ENCODE peak calls at places on chromosomes 4 and X, in nine cellular contexts. K is effector memory CD4-positive, alpha-beta T cell; E is neuronal stem cell; N is left lung; J is IMR-90; X is psoas muscle; Z is GM23248; U is thoracic aorta; S is right lobe of liver. V is an unnamed sample.
A peak's percentile ranks its signal among the peaks of the same experiment; 100 is the strongest.

GRCh38 chr4:93232883-93233282 is 595.7 kb upstream of the ATOH1 start:
- DNase-seq in K (no peak), E (no peak), N (no peak), J (no peak), X (no peak), Z (no peak), U (no peak), S (no peak), V (no peak)

GRCh38 chr4:16226816-16227461 is 668 bp upstream of the TAPT1 start:
- DNase-seq in K (peak; percentile 16), E (peak; percentile 39), N (peak; percentile 55), J (no peak), X (peak; percentile 87), Z (peak; percentile 66), U (no peak), S (peak; percentile 75), V (peak; percentile 84)

GRCh38 chrX:15233416-15234015 is 36.4 kb downstream of the ASB9 start:
- DNase-seq in K (no peak), E (no peak), N (no peak), J (no peak), X (no peak), Z (peak; percentile 45), U (no peak), S (no peak), V (no peak)

GRCh38 chr4:136748165-136748564 is 784.1 kb downstream of the PCDH18 start:
- DNase-seq in K (no peak), E (no peak), N (no peak), J (no peak), X (no peak), Z (no peak), U (no peak), S (no peak), V (no peak)

GRCh38 chr4:3291411-3291968 is 1.3 kb upstream of the RGS12 start:
- DNase-seq in K (no peak), E (no peak), N (peak; percentile 60), J (no peak), X (peak; percentile 68), Z (no peak), U (no peak), S (peak; percentile 55), V (no peak)

GRCh38 chr4:183797445-183798248 is 107.5 kb upstream of the STOX2 start:
- DNase-seq in K (no peak), E (peak; percentile 31), N (peak; percentile 47), J (no peak), X (peak; percentile 60), Z (peak; percentile 34), U (no peak), S (peak; percentile 34), V (peak; percentile 81)

GRCh38 chrX:19611636-19612376 is 96.5 kb upstream of the MAP3K15 start:
- DNase-seq in K (no peak), E (no peak), N (no peak), J (no peak), X (no peak), Z (no peak), U (no peak), S (no peak), V (no peak)

GRCh38 chr4:25567253-25567652 is 88.4 kb upstream of the SLC34A2 start:
- DNase-seq in K (no peak), E (no peak), N (no peak), J (no peak), X (no peak), Z (no peak), U (no peak), S (no peak), V (no peak)

GRCh38 chr4:112370466-112370865 is 73.3 kb downstream of the ALPK1 start:
- DNase-seq in K (no peak), E (no peak), N (no peak), J (peak; percentile 8), X (no peak), Z (no peak), U (no peak), S (no peak), V (no peak)

GRCh38 chrX:54248309-54248708 is 65.3 kb upstream of the FAM120C start:
- DNase-seq in K (no peak), E (no peak), N (no peak), J (peak; percentile 44), X (no peak), Z (peak; percentile 54), U (no peak), S (no peak), V (no peak)

GRCh38 chr4:38570647-38571326 is 93.2 kb upstream of the KLF3 start:
- DNase-seq in K (no peak), E (no peak), N (no peak), J (no peak), X (no peak), Z (no peak), U (no peak), S (no peak), V (no peak)

GRCh38 chr4:98474408-98474844 is 184.0 kb downstream of the TSPAN5 start:
- DNase-seq in K (no peak), E (no peak), N (no peak), J (peak; percentile 85), X (no peak), Z (peak; percentile 82), U (no peak), S (no peak), V (no peak)

GRCh38 chr4:20831746-20832145 is 131.5 kb downstream of the PACRGL start:
- DNase-seq in K (no peak), E (no peak), N (no peak), J (no peak), X (no peak), Z (peak; percentile 23), U (no peak), S (no peak), V (no peak)

GRCh38 chr4:83282049-83282535 is 2.5 kb downstream of the COQ2 start:
- DNase-seq in K (no peak), E (peak; percentile 14), N (no peak), J (peak; percentile 62), X (no peak), Z (peak; percentile 63), U (no peak), S (no peak), V (no peak)

GRCh38 chr4:57136281-57136680 is 26.1 kb upstream of the IGFBP7 start:
- DNase-seq in K (no peak), E (no peak), N (no peak), J (peak; percentile 80), X (no peak), Z (peak; percentile 66), U (no peak), S (no peak), V (no peak)

GRCh38 chr4:108466936-108467902 is 153.2 kb upstream of the RPL34 start:
- DNase-seq in K (no peak), E (no peak), N (no peak), J (peak; percentile 93), X (no peak), Z (peak; percentile 71), U (no peak), S (no peak), V (no peak)

GRCh38 chrX:124860736-124861135 is 458.9 kb upstream of the TEX13C start:
- DNase-seq in K (no peak), E (no peak), N (no peak), J (no peak), X (no peak), Z (no peak), U (no peak), S (no peak), V (no peak)

DNA sequence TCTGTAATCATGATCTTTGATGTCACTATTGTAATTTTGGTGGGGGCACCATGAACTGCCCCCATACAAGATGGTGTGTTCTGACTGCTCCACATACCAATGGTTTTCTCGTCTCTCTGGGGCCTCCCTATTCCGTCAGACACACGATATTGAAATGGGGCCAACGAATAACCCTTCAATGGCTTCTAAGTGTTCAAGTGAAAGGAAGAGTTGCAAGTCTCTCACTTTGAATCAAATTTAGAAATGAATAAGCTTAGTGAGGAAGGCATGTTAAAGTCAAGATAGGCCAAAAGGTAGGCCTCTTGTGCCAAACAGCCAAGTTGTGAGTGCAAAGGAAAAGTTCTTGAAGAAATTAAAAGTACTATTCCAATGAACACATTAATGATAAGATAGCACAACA is 205.4 kb downstream of the SPRY1 start:
- DNase-seq in K (no peak), E (no peak), N (no peak), J (no peak), X (no peak), Z (no peak), U (no peak), S (no peak), V (no peak)
- H3K4me1 ChIP-seq in K (peaks cover 6% of the 10 kb centered on the region), E (peaks cover 16% of the 10 kb centered on the region), N (peaks cover 36% of the 10 kb centered on the region), J (peaks cover 3% of the 10 kb centered on the region), X (peaks cover 17% of the 10 kb centered on the region), Z (peaks cover 20% of the 10 kb centered on the region), U (peaks cover 4% of the 10 kb centered on the region), S (no peaks in the 10 kb centered on the region), V (peaks cover 2% of the 10 kb centered on the region)

GRCh38 chr4:118760493-118760892 is 75.3 kb downstream of the METTL14 start:
- DNase-seq in K (no peak), E (no peak), N (no peak), J (no peak), X (no peak), Z (no peak), U (no peak), S (no peak), V (no peak)
- H3K4me1 ChIP-seq in K (no peaks in the 10 kb centered on the region), E (no peaks in the 10 kb centered on the region), N (peaks cover 15% of the 10 kb centered on the region), J (peaks cover 25% of the 10 kb centered on the region), X (peaks cover 25% of the 10 kb centered on the region), Z (peaks cover 73% of the 10 kb centered on the region), U (peaks cover 78% of the 10 kb centered on the region), S (no peaks in the 10 kb centered on the region), V (peaks cover 6% of the 10 kb centered on the region)

DNA sequence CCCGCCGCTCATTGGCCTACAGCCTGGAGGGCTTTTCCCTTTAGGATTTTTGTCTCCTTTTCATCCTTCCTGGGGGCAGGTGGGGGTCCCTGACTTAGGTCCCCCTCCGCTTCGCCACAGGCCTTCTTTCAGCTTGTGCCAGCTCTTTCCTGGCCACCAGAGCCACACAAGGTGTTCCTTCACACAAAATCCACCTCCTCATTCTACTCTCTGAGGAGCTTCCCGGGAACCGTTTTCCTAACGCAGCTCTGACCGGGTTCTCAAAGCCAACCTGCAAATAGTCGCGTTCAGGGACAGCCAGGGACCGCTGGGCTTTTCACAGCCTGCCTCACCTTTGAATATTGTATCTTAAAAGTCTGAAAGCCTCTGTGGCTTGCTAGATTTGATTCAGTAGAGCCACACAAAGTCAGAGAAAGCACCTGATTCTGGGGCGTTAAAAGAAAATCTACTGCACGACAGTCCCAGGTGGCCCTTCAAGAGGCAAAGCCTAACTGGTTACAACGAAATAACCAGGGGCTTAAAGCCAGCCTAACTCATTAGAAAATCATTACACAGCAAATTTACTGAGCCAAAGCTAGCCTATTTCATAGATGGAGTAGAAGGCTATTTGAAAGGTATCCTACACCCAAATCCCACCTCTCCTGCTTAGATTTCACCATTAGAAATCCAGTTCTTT is 752 bp upstream of the GPC3 start:
- DNase-seq in K (no peak), E (no peak), N (no peak), J (no peak), X (no peak), Z (no peak), U (no peak), S (no peak), V (no peak)
- H3K4me1 ChIP-seq in K (peaks cover 4% of the 10 kb centered on the region), E (peaks cover 11% of the 10 kb centered on the region), N (peaks cover 5% of the 10 kb centered on the region), J (no peaks in the 10 kb centered on the region), X (no peaks in the 10 kb centered on the region), Z (no peaks in the 10 kb centered on the region), U (no peaks in the 10 kb centered on the region), S (no peaks in the 10 kb centered on the region), V (no peaks in the 10 kb centered on the region)

DNA sequence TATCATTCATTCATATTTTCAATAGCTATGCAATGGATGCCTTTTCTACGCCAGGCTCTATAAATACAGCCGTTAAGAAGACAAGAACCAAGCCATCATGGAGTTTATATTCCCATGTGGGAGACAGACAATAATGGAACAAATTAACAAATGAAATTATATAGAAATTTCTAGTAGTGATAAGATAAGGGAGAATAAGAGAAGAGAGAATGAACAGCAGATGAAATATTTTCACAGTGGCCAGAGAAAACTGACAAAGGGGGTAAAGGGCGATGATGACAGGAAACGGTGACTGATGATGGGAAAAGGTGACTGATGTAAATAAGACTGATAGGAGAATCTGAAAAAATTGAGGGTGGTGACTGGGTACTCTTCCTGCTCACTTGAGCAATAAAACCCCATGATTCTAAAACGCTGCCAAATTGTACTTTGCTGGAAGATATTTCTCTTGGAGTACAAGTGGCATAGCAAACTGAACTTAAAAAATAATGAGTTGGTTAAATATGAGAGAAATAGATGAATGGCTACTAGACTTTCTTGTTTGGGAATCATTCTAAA is 13.2 kb downstream of the RNF150 start:
- DNase-seq in K (no peak), E (no peak), N (no peak), J (no peak), X (no peak), Z (no peak), U (no peak), S (no peak), V (no peak)
- H3K4me1 ChIP-seq in K (no peaks in the 10 kb centered on the region), E (no peaks in the 10 kb centered on the region), N (no peaks in the 10 kb centered on the region), J (peaks cover 2% of the 10 kb centered on the region), X (peaks cover 1% of the 10 kb centered on the region), Z (peaks cover 7% of the 10 kb centered on the region), U (no peaks in the 10 kb centered on the region), S (no peaks in the 10 kb centered on the region), V (peaks cover 5% of the 10 kb centered on the region)